ENCODE peak calls at places on chromosomes 5 and 9, in seven cellular contexts. P is NCI-H2029, O is endodermal cell, M is AG04449, G is AG09309, E is HEK293T, Z is kidney tubule cell. F is an unnamed sample.

GRCh38 chr9:99023831-99024230 is 80.1 kb downstream of the COL15A1 start:
- DNase-seq in P (peak), O (no peak), M (no peak), G (no peak), E (peak), Z (peak), F (no peak)

GRCh38 chr5:129379406-129379805 is 80.7 kb upstream of the ADAMTS19 start:
- DNase-seq in P (no peak), O (no peak), M (no peak), G (no peak), E (no peak), Z (no peak), F (no peak)

GRCh38 chr9:134454386-134454978 is 128.2 kb downstream of the RXRA start:
- DNase-seq in P (no peak), O (no peak), M (no peak), G (no peak), E (no peak), Z (no peak), F (no peak)

GRCh38 chr9:35424356-35425352 is 65.3 kb upstream of the RUSC2 start:
- DNase-seq in P (no peak), O (peak), M (no peak), G (no peak), E (no peak), Z (no peak), F (no peak)

GRCh38 chr5:135239461-135240282 is 159.4 kb downstream of the MACROH2A1 start:
- DNase-seq in P (no peak), O (peak), M (no peak), G (no peak), E (no peak), Z (no peak), F (no peak)

GRCh38 chr5:119267958-119268386 is 87.8 kb upstream of the TNFAIP8 start:
- DNase-seq in P (peak), O (peak), M (peak), G (peak), E (peak), Z (peak), F (peak)

GRCh38 chr5:177426566-177427210 is at the start of gene GRK6:
- DNase-seq in P (no peak), O (peak), M (no peak), G (no peak), E (no peak), Z (peak), F (no peak)

GRCh38 chr5:126373621-126374416 is 49.4 kb upstream of the GRAMD2B start:
- DNase-seq in P (no peak), O (no peak), M (no peak), G (no peak), E (no peak), Z (peak), F (no peak)

GRCh38 chr9:31394040-31394473 is 990.4 kb upstream of the ACO1 start:
- DNase-seq in P (peak), O (no peak), M (no peak), G (no peak), E (no peak), Z (peak), F (no peak)

GRCh38 chr5:135534609-135535419 is 950 bp downstream of the NEUROG1 start:
- DNase-seq in P (no peak), O (peak), M (no peak), G (no peak), E (no peak), Z (no peak), F (no peak)

GRCh38 chr9:126043691-126044090 is 282.9 kb upstream of the MVB12B start:
- DNase-seq in P (no peak), O (no peak), M (no peak), G (no peak), E (no peak), Z (peak), F (no peak)